ENCODE peak calls at places on chromosomes 6 and 20, in six cellular contexts. I, U, K, A, E and G are unnamed samples.

GRCh38 chr6:12490904-12491571 is 200.9 kb downstream of the EDN1 start:
- DNase-seq in I (no peak), K (no peak), E (peak), A (no peak), U (no peak), G (no peak)

GRCh38 chr20:63612276-63612931 is 14.5 kb downstream of the GMEB2 start:
- DNase-seq in E (no peak), I (no peak), A (no peak), K (no peak), U (no peak), G (no peak)

GRCh38 chr20:64091762-64092161 is 7.6 kb upstream of the LKAAEAR1 start:
- DNase-seq in A (no peak), K (peak), I (no peak), U (no peak), E (no peak), G (no peak)

GRCh38 chr6:150316936-150317335 is 51.9 kb upstream of the IYD start:
- DNase-seq in A (no peak), U (no peak), K (no peak), E (no peak), I (no peak), G (no peak)

GRCh38 chr6:89291256-89291819 is 23.8 kb downstream of the GABRR2 start:
- DNase-seq in K (no peak), U (no peak), A (peak), I (peak), E (no peak), G (no peak)

GRCh38 chr6:137820952-137821351 is 46.1 kb upstream of the TNFAIP3 start:
- DNase-seq in U (no peak), E (no peak), K (no peak), I (no peak), A (no peak), G (no peak)

GRCh38 chr6:36322591-36322990 is 14.1 kb downstream of the BNIP5 start:
- DNase-seq in A (no peak), I (no peak), U (no peak), E (no peak), K (no peak), G (no peak)

GRCh38 chr20:58192567-58192966 is 35.9 kb downstream of the ANKRD60 start:
- DNase-seq in A (peak), E (no peak), I (no peak), K (peak), U (no peak), G (no peak)

GRCh38 chr6:157280153-157280552 is 43.2 kb downstream of the TMEM242 start:
- DNase-seq in E (no peak), K (no peak), U (no peak), A (no peak), I (no peak), G (no peak)

GRCh38 chr6:122798099-122798641 is 9.1 kb downstream of the SMPDL3A start:
- DNase-seq in I (peak), U (peak), E (no peak), K (no peak), A (no peak), G (no peak)

GRCh38 chr6:148803979-148804378 is 57.1 kb downstream of the UST start:
- DNase-seq in E (no peak), U (no peak), I (no peak), K (no peak), A (no peak), G (no peak)

GRCh38 chr6:2235782-2236495 is 9.5 kb downstream of the GMDS start:
- DNase-seq in U (no peak), I (no peak), E (no peak), A (no peak), K (peak), G (no peak)

GRCh38 chr20:1491281-1491840 is at the start of gene SIRPB2:
- DNase-seq in K (no peak), E (no peak), U (no peak), I (no peak), A (no peak), G (no peak)

GRCh38 chr6:70404658-70405057 is 8.7 kb upstream of the FAM135A start:
- DNase-seq in E (no peak), A (no peak), K (no peak), U (no peak), I (no peak), G (no peak)

GRCh38 chr6:138308728-138309110 is 69.0 kb upstream of the SMIM28 start:
- DNase-seq in E (no peak), A (no peak), K (no peak), U (no peak), I (no peak), G (no peak)

GRCh38 chr6:15299430-15300131 is 53.7 kb downstream of the JARID2 start:
- DNase-seq in I (peak), A (peak), U (no peak), K (no peak), E (no peak), G (peak)
- TF ChIP-seq JUND in I (no peak), A (no peak), U (no peak), K (no peak), E (no peak), G (no peak)

GRCh38 chr6:4103929-4104328 is 25.0 kb upstream of the FAM217A start:
- DNase-seq in K (no peak), E (peak), A (no peak), U (no peak), I (no peak), G (no peak)
- TF ChIP-seq JUND in K (no peak), E (no peak), A (no peak), U (no peak), I (no peak), G (no peak)

GRCh38 chr6:24257282-24257681 is 100.6 kb downstream of the DCDC2 start:
- DNase-seq in E (peak), K (no peak), A (no peak), I (peak), U (peak), G (no peak)
- TF ChIP-seq JUND in E (no peak), K (no peak), A (no peak), I (no peak), U (no peak), G (no peak)

DNA sequence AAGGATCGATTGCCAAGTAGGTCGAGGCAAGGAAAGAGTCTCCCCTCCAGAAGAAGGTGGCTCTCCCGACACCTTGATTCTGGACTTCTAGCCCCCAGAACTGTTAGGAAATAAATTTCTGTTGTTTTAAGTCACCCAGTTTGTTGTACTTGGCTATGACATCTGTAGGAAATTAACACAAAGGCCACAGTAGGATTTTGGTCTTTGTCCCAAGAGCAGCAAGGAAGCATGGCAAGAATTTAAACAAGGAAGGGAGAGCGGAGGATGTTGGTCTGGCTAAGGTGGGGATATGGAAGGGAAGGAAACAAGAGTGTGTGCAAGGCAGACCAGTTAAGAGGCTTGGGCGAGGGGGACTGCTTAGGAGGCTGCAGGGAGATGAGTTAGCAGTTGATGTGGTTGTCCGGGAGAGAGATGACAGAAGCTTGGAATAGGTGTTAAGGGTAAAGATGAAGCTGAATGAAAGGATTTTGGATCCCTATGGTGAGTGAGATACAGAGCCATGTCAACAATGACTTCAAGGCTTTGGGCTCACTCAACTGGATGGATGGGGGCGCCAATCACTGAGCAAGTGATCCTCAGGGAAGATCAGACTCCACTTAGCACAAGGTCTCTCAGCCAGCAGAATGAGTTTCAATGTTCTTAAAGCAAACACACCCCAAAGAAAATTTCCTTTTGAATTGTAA is 140.5 kb upstream of the ZNF217 start:
- DNase-seq in K (no peak), A (no peak), U (no peak), E (peak), I (no peak), G (no peak)
- TF ChIP-seq JUND in K (no peak), A (no peak), U (no peak), E (no peak), I (no peak), G (no peak)

DNA sequence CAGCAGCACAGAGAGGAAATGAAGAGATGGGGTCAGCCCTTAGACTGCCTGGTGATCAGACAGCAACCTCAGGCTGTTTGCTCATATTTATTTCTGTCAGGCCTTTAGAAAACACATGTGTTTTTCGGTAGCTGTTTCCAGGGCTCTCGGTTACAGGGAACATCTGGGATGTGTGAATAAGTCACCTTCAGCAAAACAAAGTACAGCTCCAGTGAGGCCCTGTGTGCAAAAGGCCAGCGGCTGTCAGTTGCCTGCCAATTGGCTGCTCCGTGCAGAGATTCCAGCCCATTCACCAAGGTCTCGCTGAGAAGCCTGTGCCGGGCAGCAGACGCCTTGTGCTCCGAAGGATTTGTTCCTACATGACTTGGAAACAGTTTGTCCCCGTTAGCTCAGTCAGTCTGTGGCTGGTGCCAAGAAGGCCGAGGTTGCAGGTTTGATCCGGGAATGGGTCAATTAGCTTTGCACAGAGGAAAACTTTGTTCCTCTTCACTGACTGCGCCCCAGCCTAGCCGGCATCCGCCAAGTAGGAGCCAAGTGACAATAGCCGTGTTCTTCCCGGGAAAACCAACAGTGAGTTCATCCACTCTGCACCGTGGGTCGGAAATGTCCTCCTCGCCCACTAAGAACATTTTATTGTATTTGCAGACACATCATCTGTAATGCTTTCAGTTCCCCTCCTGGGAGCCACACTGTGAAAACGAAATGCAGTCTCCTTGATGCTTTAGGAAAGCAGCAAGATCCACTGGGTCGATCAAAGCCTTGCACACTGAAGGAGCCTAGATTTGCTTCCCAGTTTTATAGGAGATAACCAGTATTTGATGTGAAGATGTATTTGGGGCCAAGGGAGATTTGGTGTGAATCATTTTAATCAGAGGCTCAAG is 315.4 kb upstream of the CDYL start:
- DNase-seq in U (no peak), E (no peak), A (no peak), K (no peak), I (no peak), G (no peak)
- TF ChIP-seq JUND in U (no peak), E (no peak), A (no peak), K (no peak), I (no peak), G (no peak)

GRCh38 chr6:5300206-5300764 is 39.0 kb downstream of the FARS2 start:
- DNase-seq in I (no peak), U (no peak), K (no peak), A (no peak), E (no peak), G (no peak)

GRCh38 chr6:5292154-5292553 is 30.8 kb downstream of the FARS2 start:
- DNase-seq in U (no peak), A (no peak), I (no peak), E (no peak), K (no peak), G (no peak)

GRCh38 chr6:5294392-5295211 is 33.3 kb downstream of the FARS2 start:
- DNase-seq in K (no peak), I (no peak), A (no peak), U (no peak), E (no peak), G (no peak)

GRCh38 chr6:5293692-5294091 is 32.4 kb downstream of the FARS2 start:
- DNase-seq in I (no peak), K (no peak), A (no peak), U (no peak), E (no peak), G (no peak)

GRCh38 chr6:5295612-5296011 is 34.3 kb downstream of the FARS2 start:
- DNase-seq in K (no peak), I (no peak), E (no peak), U (no peak), A (no peak), G (no peak)
- TF ChIP-seq JUND in K (no peak), I (no peak), E (no peak), U (no peak), A (no peak), G (no peak)